ENCODE peak calls at places on chromosomes 4 and X, in four cellular contexts. Q is spleen, F is stomach, Z is transverse colon. P is an unnamed sample.

GRCh38 chr4:153383131-153383530 is 38.6 kb downstream of the MND1 start:
- DNase-seq in Q (no peak), F (no peak), Z (no peak), P (no peak)

GRCh38 chrX:154046262-154046771 is 26.6 kb upstream of the IRAK1 start:
- DNase-seq in Q (no peak), Z (no peak), F (no peak), P (peak)

GRCh38 chr4:13543648-13544555 is at the start of gene NKX3-2:
- DNase-seq in Q (peak), F (no peak), Z (no peak), P (peak)

GRCh38 chrX:97616883-97617510 is 733.3 kb downstream of the RPA4 start:
- DNase-seq in F (no peak), Z (no peak), Q (no peak), P (no peak)

GRCh38 chr4:2353222-2354107 is 65.0 kb downstream of the ZFYVE28 start:
- DNase-seq in Z (peak), F (no peak), Q (peak), P (no peak)

GRCh38 chr4:10079951-10080873 is 36.4 kb downstream of the WDR1 start:
- DNase-seq in Q (peak), Z (no peak), F (peak), P (no peak)

GRCh38 chr4:163166041-163166579 is 580 bp downstream of the NAF1 start:
- DNase-seq in F (peak), Z (peak), Q (peak), P (no peak)

GRCh38 chr4:81562093-81562492 is 90.4 kb upstream of the RASGEF1B start:
- DNase-seq in Z (no peak), F (no peak), Q (no peak), P (no peak)

GRCh38 chrX:40996886-40997530 is 88.2 kb upstream of the USP9X start:
- DNase-seq in Q (no peak), F (no peak), Z (no peak), P (no peak)

GRCh38 chr4:21470531-21470930 is 478.0 kb downstream of the KCNIP4 start:
- DNase-seq in F (no peak), Z (no peak), Q (no peak), P (no peak)

GRCh38 chr4:52979020-52979419 is 116.9 kb downstream of the RASL11B start:
- DNase-seq in Q (no peak), F (no peak), Z (no peak), P (no peak)

GRCh38 chrX:155535866-155536265 is 76.9 kb downstream of the TMLHE start:
- DNase-seq in Q (no peak), F (no peak), Z (no peak), P (no peak)

GRCh38 chrX:103779156-103779555 is 2.5 kb downstream of the PLP1 start:
- DNase-seq in Q (no peak), F (no peak), Z (no peak), P (no peak)

GRCh38 chr4:22515888-22516541 is at the start of gene ADGRA3:
- DNase-seq in Q (peak), F (peak), Z (peak), P (no peak)

GRCh38 chr4:4333265-4333706 is 43.2 kb downstream of the ZBTB49 start:
- DNase-seq in Q (peak), Z (peak), F (peak), P (no peak)

GRCh38 chrX:44906041-44906440 is 33.1 kb downstream of the KDM6A start:
- DNase-seq in F (no peak), Q (peak), Z (no peak), P (no peak)

GRCh38 chrX:44903107-44903506 is 30.1 kb downstream of the KDM6A start:
- DNase-seq in F (no peak), Z (no peak), Q (no peak), P (no peak)

GRCh38 chrX:44903842-44904530 is 31.0 kb downstream of the KDM6A start:
- DNase-seq in Z (no peak), F (no peak), Q (no peak), P (no peak)

GRCh38 chrX:44906542-44906941 is 33.6 kb downstream of the KDM6A start:
- DNase-seq in F (no peak), Q (peak), Z (no peak), P (no peak)

DNA sequence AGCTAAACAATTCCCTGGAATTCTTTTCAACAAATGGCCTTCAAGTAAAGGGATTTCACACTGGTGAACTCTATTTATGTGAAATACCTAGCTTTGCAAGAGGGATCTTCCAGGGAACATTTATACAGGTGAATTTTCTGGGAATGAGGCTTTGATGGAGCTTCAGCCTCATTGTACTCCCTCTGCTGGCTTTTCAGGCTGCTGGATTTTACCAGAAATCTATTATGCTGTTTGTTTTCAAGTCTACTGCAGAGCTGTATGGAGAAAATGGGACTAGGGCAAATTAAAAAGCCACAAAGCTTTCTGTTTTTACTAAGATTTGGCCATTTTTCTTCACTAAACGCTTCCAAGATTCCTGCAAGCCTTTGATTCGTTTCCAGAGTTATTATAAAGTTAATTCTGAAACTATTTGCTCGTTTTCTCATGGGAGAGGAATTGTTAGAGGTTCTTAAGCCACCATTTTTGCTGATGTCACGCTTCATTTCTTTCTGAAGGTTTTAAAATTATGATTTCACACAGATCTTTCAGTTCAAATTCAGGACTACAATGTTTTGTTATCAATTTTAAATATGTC is 31.6 kb downstream of the KDM6A start:
- DNase-seq in Z (no peak), F (no peak), Q (no peak), P (no peak)
- TF ChIP-seq CTCF in Z (no peak), F (no peak), Q (no peak), P (no peak)

DNA sequence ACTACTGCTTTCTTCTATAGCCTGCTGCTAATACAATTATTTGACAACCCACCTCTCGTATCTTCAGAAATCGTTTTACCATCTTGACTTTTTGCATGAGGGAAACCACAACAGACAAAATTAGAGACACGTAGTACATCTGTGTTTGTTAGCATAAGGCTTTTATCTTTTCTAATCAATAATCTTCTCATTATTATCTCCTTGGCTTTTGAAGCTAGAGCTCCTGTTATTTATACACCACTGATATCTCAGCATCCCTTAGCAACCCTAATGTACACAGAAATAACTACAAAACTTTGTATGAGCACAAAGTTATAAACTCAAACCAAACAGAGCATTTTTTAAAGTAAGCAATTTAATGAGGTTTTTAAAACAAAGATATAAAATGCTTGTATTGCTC is 39.7 kb downstream of the CORIN start:
- DNase-seq in F (no peak), Z (no peak), Q (no peak), P (no peak)
- TF ChIP-seq POLR2AphosphoS5 in F (no peak), Z (no peak), Q (no peak), P (no peak)

GRCh38 chrX:17496407-17496806 is 121.4 kb downstream of the NHS start:
- DNase-seq in Z (no peak), F (peak), Q (no peak), P (no peak)
- H3K27ac ChIP-seq in Z (no peak), F (no peak), Q (no peak), P (no peak)

GRCh38 chr4:130808492-130808891 is 1712.5 kb downstream of the C4orf33 start:
- DNase-seq in Z (no peak), F (no peak), Q (no peak), P (no peak)
- TF ChIP-seq CTCF in Z (peak), F (no peak), Q (no peak), P (peak)

DNA sequence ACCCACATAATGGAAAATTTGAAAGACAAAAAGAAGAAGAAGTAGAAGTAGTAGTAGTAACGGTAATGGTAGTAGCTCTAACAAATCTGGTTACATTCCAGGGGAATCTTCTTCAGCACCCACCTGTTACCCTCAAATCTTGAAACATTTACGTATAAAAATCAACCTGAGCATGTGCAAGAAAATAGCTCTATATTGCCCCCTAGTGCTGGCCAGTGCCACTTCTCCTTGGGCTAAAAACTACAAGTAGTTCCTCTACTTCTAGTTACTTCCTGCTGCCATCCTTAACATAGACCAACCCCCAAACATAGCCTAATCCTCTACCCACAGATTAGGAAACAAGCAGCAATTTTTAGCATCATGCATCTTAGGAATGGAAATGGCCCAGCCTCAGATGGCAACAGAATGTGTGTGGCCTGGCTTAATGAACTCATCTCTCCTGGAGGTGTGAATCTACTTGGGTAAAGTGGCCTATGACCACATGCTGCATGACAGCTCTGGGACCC is 3.1 kb downstream of the PDGFC start:
- DNase-seq in Z (peak), Q (no peak), F (peak), P (no peak)
- TF ChIP-seq POLR2AphosphoS5 in Z (no peak), Q (no peak), F (peak), P (no peak)

GRCh38 chrX:68681443-68681941 is 34.0 kb downstream of the STARD8 start:
- DNase-seq in Z (no peak), Q (no peak), F (no peak), P (no peak)
- H3K27ac ChIP-seq in Z (no peak), Q (no peak), F (no peak), P (no peak)

GRCh38 chrX:46903458-46904242 is 8.6 kb upstream of the JADE3 start:
- DNase-seq in Q (peak), F (peak), Z (peak), P (peak)
- TF ChIP-seq CTCF in Q (peak), F (peak), Z (peak), P (peak)

DNA sequence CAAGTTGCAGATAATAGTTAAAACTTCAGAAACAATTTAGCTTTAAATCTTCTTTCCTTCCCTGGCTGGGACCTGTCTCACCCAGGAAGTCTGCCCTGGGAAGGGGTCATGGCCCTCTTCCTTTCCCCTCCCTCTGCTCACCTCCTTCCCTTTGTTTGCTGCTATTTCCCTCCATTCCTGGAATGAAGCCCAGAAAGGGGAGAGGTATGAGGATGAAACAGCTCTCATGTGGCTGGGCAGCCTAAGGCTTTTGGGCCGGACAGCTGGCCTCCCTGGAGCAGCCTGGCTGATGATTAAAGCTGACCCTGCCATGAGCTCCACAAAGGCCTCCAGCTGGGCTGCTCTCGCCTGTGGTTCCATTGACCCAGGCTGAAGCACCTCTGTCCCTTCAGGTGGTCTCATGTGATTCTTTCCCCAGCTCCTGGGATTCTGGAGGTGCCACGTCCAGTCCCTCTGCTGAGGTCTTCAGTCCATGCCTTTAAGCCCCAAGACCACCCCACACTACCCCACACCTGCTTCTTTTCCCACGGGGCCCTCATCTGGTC is 202.1 kb downstream of the PTTG2 start:
- DNase-seq in Q (no peak), Z (no peak), F (peak), P (no peak)
- TF ChIP-seq POLR2AphosphoS5 in Q (no peak), Z (no peak), F (peak), P (no peak)

P was measured in esophagus muscularis mucosa.